ENCODE peak calls at places on chromosome 3, in four cellular contexts. One of them, this sample, is unnamed.

GRCh38 chr3:124800511-124801374 is 70.5 kb downstream of the UMPS start:
- DNase-seq in central memory CD8-positive, alpha-beta T cell: no peak
- DNase-seq in GM19239: no peak
- DNase-seq in stimulated activated CD4-positive, alpha-beta T cell treated with anti-CD3 and anti-CD28 coated beads, Interleukin-2, amount 100 ng/mL, for 48 hours: no peak
- DNase-seq in this sample: no peak

GRCh38 chr3:128849776-128850542 is 29.5 kb upstream of the ACAD9 start:
- DNase-seq in central memory CD8-positive, alpha-beta T cell: no peak
- DNase-seq in GM19239: no peak
- DNase-seq in stimulated activated CD4-positive, alpha-beta T cell treated with anti-CD3 and anti-CD28 coated beads, Interleukin-2, amount 100 ng/mL, for 48 hours: no peak
- DNase-seq in this sample: no peak

GRCh38 chr3:13637953-13638352 is 89.0 kb downstream of the FBLN2 start:
- DNase-seq in central memory CD8-positive, alpha-beta T cell: no peak
- DNase-seq in GM19239: no peak
- DNase-seq in stimulated activated CD4-positive, alpha-beta T cell treated with anti-CD3 and anti-CD28 coated beads, Interleukin-2, amount 100 ng/mL, for 48 hours: no peak
- DNase-seq in this sample: no peak

GRCh38 chr3:101853971-101854370 is 4.7 kb downstream of the NFKBIZ start:
- DNase-seq in central memory CD8-positive, alpha-beta T cell: no peak
- DNase-seq in GM19239: no peak
- DNase-seq in stimulated activated CD4-positive, alpha-beta T cell treated with anti-CD3 and anti-CD28 coated beads, Interleukin-2, amount 100 ng/mL, for 48 hours: no peak
- DNase-seq in this sample: no peak

GRCh38 chr3:60571511-60571910 is 679.7 kb downstream of the FHIT start:
- DNase-seq in central memory CD8-positive, alpha-beta T cell: no peak
- DNase-seq in GM19239: no peak
- DNase-seq in stimulated activated CD4-positive, alpha-beta T cell treated with anti-CD3 and anti-CD28 coated beads, Interleukin-2, amount 100 ng/mL, for 48 hours: no peak
- DNase-seq in this sample: no peak

GRCh38 chr3:155217591-155217990 is 75.9 kb downstream of the STRIT1 start:
- DNase-seq in central memory CD8-positive, alpha-beta T cell: no peak
- DNase-seq in GM19239: no peak
- DNase-seq in stimulated activated CD4-positive, alpha-beta T cell treated with anti-CD3 and anti-CD28 coated beads, Interleukin-2, amount 100 ng/mL, for 48 hours: no peak
- DNase-seq in this sample: no peak

GRCh38 chr3:191387441-191388077 is 57.2 kb upstream of the UTS2B start:
- DNase-seq in central memory CD8-positive, alpha-beta T cell: no peak
- DNase-seq in GM19239: no peak
- DNase-seq in stimulated activated CD4-positive, alpha-beta T cell treated with anti-CD3 and anti-CD28 coated beads, Interleukin-2, amount 100 ng/mL, for 48 hours: no peak
- DNase-seq in this sample: no peak

GRCh38 chr3:8560608-8561007 is 59.0 kb downstream of the LMCD1 start:
- DNase-seq in central memory CD8-positive, alpha-beta T cell: no peak
- DNase-seq in GM19239: no peak
- DNase-seq in stimulated activated CD4-positive, alpha-beta T cell treated with anti-CD3 and anti-CD28 coated beads, Interleukin-2, amount 100 ng/mL, for 48 hours: no peak
- DNase-seq in this sample: no peak

GRCh38 chr3:88321696-88322095 is 171.9 kb downstream of the C3orf38 start:
- DNase-seq in central memory CD8-positive, alpha-beta T cell: no peak
- DNase-seq in GM19239: no peak
- DNase-seq in stimulated activated CD4-positive, alpha-beta T cell treated with anti-CD3 and anti-CD28 coated beads, Interleukin-2, amount 100 ng/mL, for 48 hours: no peak
- DNase-seq in this sample: no peak

GRCh38 chr3:124140751-124141150 is 148.8 kb upstream of the ROPN1 start:
- DNase-seq in central memory CD8-positive, alpha-beta T cell: no peak
- DNase-seq in GM19239: no peak
- DNase-seq in stimulated activated CD4-positive, alpha-beta T cell treated with anti-CD3 and anti-CD28 coated beads, Interleukin-2, amount 100 ng/mL, for 48 hours: no peak
- DNase-seq in this sample: no peak

GRCh38 chr3:155637567-155637966 is 107.3 kb downstream of the PLCH1 start:
- DNase-seq in central memory CD8-positive, alpha-beta T cell: no peak
- DNase-seq in GM19239: no peak
- DNase-seq in stimulated activated CD4-positive, alpha-beta T cell treated with anti-CD3 and anti-CD28 coated beads, Interleukin-2, amount 100 ng/mL, for 48 hours: no peak
- DNase-seq in this sample: no peak

GRCh38 chr3:73656241-73656890 is 31.6 kb upstream of the PDZRN3 start:
- DNase-seq in central memory CD8-positive, alpha-beta T cell: no peak
- DNase-seq in GM19239: no peak
- DNase-seq in stimulated activated CD4-positive, alpha-beta T cell treated with anti-CD3 and anti-CD28 coated beads, Interleukin-2, amount 100 ng/mL, for 48 hours: no peak
- DNase-seq in this sample: no peak

This sample was measured in NCI-H1048.